ENCODE peak calls at places on chromosomes 4 and X, in eight cellular contexts. G is esophagus squamous epithelium; Q is fibroblast of lung; V is psoas muscle; S is breast epithelium; B is naive thymus-derived CD4-positive, alpha-beta T cell; I is sigmoid colon; R is astrocyte. Y is an unnamed sample.

GRCh38 chr4:174702974-174703478 is 126.0 kb downstream of the GLRA3 start:
- DNase-seq in G (no peak), Q (no peak), V (no peak), S (no peak), B (no peak), I (no peak), R (peak; percentile 50), Y (peak; percentile 54)

GRCh38 chr4:37946503-37947179 is 13.6 kb upstream of the PTTG2 start:
- DNase-seq in G (no peak), Q (no peak), V (peak; percentile 57), S (no peak), B (no peak), I (no peak), R (no peak), Y (no peak)

GRCh38 chrX:106606583-106606982 is 5.2 kb upstream of the RADX start:
- DNase-seq in G (no peak), Q (no peak), V (no peak), S (no peak), B (no peak), I (no peak), R (no peak), Y (no peak)

GRCh38 chr4:107862658-107863057 is 37.9 kb downstream of the SGMS2 start:
- DNase-seq in G (no peak), Q (peak; percentile 37), V (no peak), S (no peak), B (no peak), I (no peak), R (peak; percentile 55), Y (no peak)

GRCh38 chr4:152220201-152220666 is 315.7 kb downstream of the FBXW7 start:
- DNase-seq in G (no peak), Q (no peak), V (no peak), S (no peak), B (no peak), I (no peak), R (peak; percentile 58), Y (no peak)

GRCh38 chrX:119495734-119496520 is 27.7 kb downstream of the SLC25A5 start:
- DNase-seq in G (no peak), Q (no peak), V (no peak), S (no peak), B (peak; percentile 18), I (peak; percentile 30), R (no peak), Y (no peak)

GRCh38 chrX:39726810-39727209 is 370.9 kb downstream of the BCOR start:
- DNase-seq in G (no peak), Q (no peak), V (no peak), S (no peak), B (no peak), I (peak; percentile 76), R (peak; percentile 67), Y (peak; percentile 62)

GRCh38 chr4:147772459-147772969 is 40.6 kb downstream of the ARHGAP10 start:
- DNase-seq in G (no peak), Q (peak; percentile 67), V (no peak), S (no peak), B (no peak), I (no peak), R (peak; percentile 94), Y (peak; percentile 66)

GRCh38 chr4:26191353-26191752 is 129.5 kb upstream of the RBPJ start:
- DNase-seq in G (no peak), Q (no peak), V (no peak), S (no peak), B (no peak), I (no peak), R (no peak), Y (no peak)

GRCh38 chr4:4412661-4413372 is 25.9 kb downstream of the NSG1 start:
- DNase-seq in G (no peak), Q (no peak), V (peak; percentile 19), S (no peak), B (no peak), I (no peak), R (no peak), Y (no peak)

GRCh38 chr4:84681488-84682274 is 98.8 kb downstream of the CDS1 start:
- DNase-seq in G (no peak), Q (peak; percentile 74), V (no peak), S (no peak), B (no peak), I (no peak), R (peak; percentile 89), Y (peak; percentile 75)

GRCh38 chr4:182488886-182489285 is 245.7 kb downstream of the TENM3 start:
- DNase-seq in G (no peak), Q (no peak), V (no peak), S (no peak), B (no peak), I (no peak), R (no peak), Y (no peak)

GRCh38 chr4:106546380-106546779 is 177.8 kb upstream of the GIMD1 start:
- DNase-seq in G (no peak), Q (no peak), V (no peak), S (no peak), B (no peak), I (no peak), R (no peak), Y (no peak)

GRCh38 chr4:10552591-10553280 is 95.5 kb upstream of the ZNF518B start:
- DNase-seq in G (no peak), Q (no peak), V (no peak), S (no peak), B (no peak), I (no peak), R (no peak), Y (no peak)

GRCh38 chr4:112817933-112818921 is 181.3 kb downstream of the LARP7 start:
- DNase-seq in G (no peak), Q (peak; percentile 93), V (peak; percentile 75), S (no peak), B (no peak), I (peak; percentile 89), R (peak; percentile 86), Y (peak; percentile 96)

GRCh38 chr4:1793496-1793840 is 375 bp downstream of the FGFR3 start:
- DNase-seq in G (no peak), Q (no peak), V (no peak), S (no peak), B (no peak), I (no peak), R (no peak), Y (peak; percentile 64)

GRCh38 chr4:5705672-5706310 is 2.6 kb downstream of the EVC2 start:
- DNase-seq in G (no peak), Q (no peak), V (no peak), S (no peak), B (no peak), I (no peak), R (no peak), Y (no peak)
- H3K4me1 ChIP-seq in G (peaks cover 58% of the 10 kb centered on the region), Q (peaks cover 7% of the 10 kb centered on the region), V (no peaks in the 10 kb centered on the region), S (peaks cover 6% of the 10 kb centered on the region), B (no peaks in the 10 kb centered on the region), I (peaks cover 32% of the 10 kb centered on the region), R (peaks cover 26% of the 10 kb centered on the region), Y (peaks cover 44% of the 10 kb centered on the region)

DNA sequence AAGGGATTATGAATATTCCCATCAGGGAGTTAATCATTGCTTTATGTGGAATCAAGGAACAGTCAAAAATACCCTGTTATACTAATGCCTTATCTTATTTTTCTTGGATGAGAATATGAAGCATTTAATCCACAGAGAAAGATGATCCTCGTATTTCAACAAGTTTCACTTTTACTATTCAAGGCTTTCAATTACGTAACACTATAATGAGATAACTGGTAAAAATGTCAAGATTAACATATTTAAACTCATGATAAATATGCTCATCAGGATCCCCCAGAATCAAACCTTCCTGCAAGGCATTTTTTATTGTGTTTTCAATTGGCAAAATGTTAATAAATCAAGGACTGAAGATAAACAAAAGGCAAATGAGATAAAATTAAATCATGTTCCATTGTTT is 5.1 kb downstream of the ZXDA start:
- DNase-seq in G (no peak), Q (peak; percentile 14), V (no peak), S (no peak), B (no peak), I (no peak), R (no peak), Y (peak; percentile 15)
- H3K4me1 ChIP-seq in G (peaks cover 25% of the 10 kb centered on the region), Q (no peaks in the 10 kb centered on the region), V (peaks cover under 1% of the 10 kb centered on the region), S (no peaks in the 10 kb centered on the region), B (no peaks in the 10 kb centered on the region), I (peaks cover 26% of the 10 kb centered on the region), R (no peaks in the 10 kb centered on the region), Y (peaks cover 28% of the 10 kb centered on the region)

GRCh38 chrX:13048265-13048664 is 3.8 kb upstream of the FAM9C start:
- DNase-seq in G (no peak), Q (peak; percentile 64), V (no peak), S (no peak), B (no peak), I (no peak), R (no peak), Y (peak; percentile 36)

GRCh38 chrX:13050151-13050550 is 5.7 kb upstream of the FAM9C start:
- DNase-seq in G (no peak), Q (no peak), V (no peak), S (no peak), B (no peak), I (no peak), R (no peak), Y (no peak)

GRCh38 chrX:13053171-13053570 is 8.8 kb upstream of the FAM9C start:
- DNase-seq in G (no peak), Q (no peak), V (no peak), S (no peak), B (no peak), I (no peak), R (no peak), Y (no peak)

GRCh38 chrX:13051529-13052172 is 7.2 kb upstream of the FAM9C start:
- DNase-seq in G (no peak), Q (peak; percentile 29), V (no peak), S (no peak), B (peak; percentile 74), I (no peak), R (peak; percentile 60), Y (no peak)

GRCh38 chrX:13051167-13051528 is 6.7 kb upstream of the FAM9C start:
- DNase-seq in G (no peak), Q (no peak), V (no peak), S (no peak), B (no peak), I (no peak), R (no peak), Y (no peak)
- H3K4me1 ChIP-seq in G (peaks cover 4% of the 10 kb centered on the region), Q (peaks cover 2% of the 10 kb centered on the region), V (no peaks in the 10 kb centered on the region), S (no peaks in the 10 kb centered on the region), B (peaks cover 39% of the 10 kb centered on the region), I (no peaks in the 10 kb centered on the region), R (no peaks in the 10 kb centered on the region), Y (peaks cover 4% of the 10 kb centered on the region)

GRCh38 chr4:48815483-48815882 is 15.4 kb upstream of the OCIAD1 start:
- DNase-seq in G (no peak), Q (no peak), V (no peak), S (no peak), B (no peak), I (no peak), R (no peak), Y (no peak)

GRCh38 chr4:48813984-48814383 is 16.9 kb upstream of the OCIAD1 start:
- DNase-seq in G (no peak), Q (no peak), V (no peak), S (no peak), B (no peak), I (no peak), R (no peak), Y (no peak)

GRCh38 chr4:48812866-48813265 is 18.0 kb upstream of the OCIAD1 start:
- DNase-seq in G (no peak), Q (no peak), V (no peak), S (no peak), B (no peak), I (no peak), R (no peak), Y (no peak)

DNA sequence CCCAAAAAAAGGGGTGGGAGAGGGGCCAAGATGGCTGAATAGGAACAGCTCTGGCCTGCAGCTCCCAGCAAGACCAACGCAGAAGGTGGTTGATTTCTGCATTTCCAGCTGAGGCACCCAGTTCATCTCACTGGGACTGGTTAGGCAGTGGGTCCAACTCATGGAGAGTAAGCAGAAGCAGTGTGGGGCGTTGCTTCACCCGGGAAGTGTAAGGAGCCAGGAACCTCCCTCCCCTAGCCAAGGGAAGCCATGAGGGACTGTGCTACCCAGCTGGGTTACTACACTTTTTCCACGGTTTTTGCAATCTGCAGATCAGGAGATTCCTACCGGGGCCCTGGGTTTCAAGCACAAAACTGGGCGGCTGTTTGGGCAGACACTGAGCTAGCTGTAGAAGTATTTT is 13.9 kb upstream of the OCIAD1 start:
- DNase-seq in G (no peak), Q (no peak), V (no peak), S (no peak), B (no peak), I (no peak), R (no peak), Y (no peak)
- H3K4me1 ChIP-seq in G (no peaks in the 10 kb centered on the region), Q (no peaks in the 10 kb centered on the region), V (no peaks in the 10 kb centered on the region), S (no peaks in the 10 kb centered on the region), B (no peaks in the 10 kb centered on the region), I (no peaks in the 10 kb centered on the region), R (no peaks in the 10 kb centered on the region), Y (no peaks in the 10 kb centered on the region)